ENCODE peak calls at places on chromosomes 2 and 18, in five cellular contexts. B is K562, E is HepG2, S is SK-N-SH, G is GM12878. J is an unnamed sample.

GRCh38 chr2:176682278-176682677 is 413.0 kb downstream of the MTX2 start:
- DNase-seq in E (no peak), G (no peak), B (no peak), S (no peak), J (no peak)

GRCh38 chr2:217890445-217890844 is 112.3 kb downstream of the TNS1 start:
- DNase-seq in S (peak; percentile 53), G (no peak), E (peak; percentile 42), B (peak; percentile 16), J (no peak)

GRCh38 chr2:144479138-144479537 is 40.8 kb downstream of the ZEB2 start:
- DNase-seq in E (no peak), G (no peak), B (no peak), S (no peak), J (no peak)

GRCh38 chr2:156818944-156819343 is 382.8 kb downstream of the GPD2 start:
- DNase-seq in B (no peak), G (no peak), S (no peak), E (no peak), J (no peak)

GRCh38 chr2:142874293-142874814 is 3.1 kb upstream of the KYNU start:
- DNase-seq in E (peak; percentile 88), G (no peak), S (no peak), B (no peak), J (no peak)

GRCh38 chr2:191013876-191014652 is at the start of gene STAT1:
- DNase-seq in B (peak; percentile 93), E (peak; percentile 89), G (peak; percentile 75), S (peak; percentile 99), J (peak; percentile 91)

GRCh38 chr2:211026109-211026508 is 469.7 kb downstream of the CPS1 start:
- DNase-seq in G (no peak), S (no peak), B (no peak), E (no peak), J (no peak)

GRCh38 chr2:109375656-109376055 is 238.1 kb downstream of the SEPTIN10 start:
- DNase-seq in S (no peak), E (no peak), G (no peak), B (no peak), J (no peak)

GRCh38 chr2:112482309-112483046 is 522 bp downstream of the TTL start:
- DNase-seq in S (peak; percentile 77), B (peak; percentile 48), E (peak; percentile 25), G (no peak), J (peak; percentile 44)

GRCh38 chr2:31812051-31812798 is 198.6 kb downstream of the MEMO1 start:
- DNase-seq in E (peak; percentile 93), S (no peak), B (peak; percentile 45), G (peak; percentile 68), J (no peak)

GRCh38 chr2:191170773-191171172 is 20.0 kb upstream of the STAT4 start:
- DNase-seq in S (no peak), B (no peak), G (no peak), E (no peak), J (no peak)

GRCh38 chr18:45874501-45875184 is 49.2 kb downstream of the SIGLEC15 start:
- DNase-seq in E (no peak), G (peak; percentile 92), S (no peak), B (no peak), J (no peak)

GRCh38 chr18:8701546-8702118 is 3.7 kb upstream of the MTCL1 start:
- DNase-seq in B (no peak), S (peak; percentile 34), G (no peak), E (peak; percentile 59), J (no peak)

GRCh38 chr2:134988994-134989605 is 58.1 kb downstream of the MAP3K19 start:
- DNase-seq in S (peak; percentile 42), G (no peak), B (peak; percentile 43), E (peak; percentile 33), J (peak; percentile 8)

GRCh38 chr2:46298272-46298521 is 990 bp downstream of the EPAS1 start:
- DNase-seq in G (no peak), E (no peak), S (no peak), B (no peak), J (no peak)

GRCh38 chr2:47223980-47224379 is 68.9 kb upstream of the STPG4 start:
- DNase-seq in S (no peak), E (no peak), G (no peak), B (no peak), J (no peak)

GRCh38 chr2:67159929-67160328 is 237.2 kb upstream of the ETAA1 start:
- DNase-seq in B (no peak), E (no peak), S (no peak), G (no peak), J (no peak)

GRCh38 chr2:234355052-234355720 is 141.7 kb downstream of the ARL4C start:
- DNase-seq in S (no peak), B (no peak), G (no peak), E (no peak), J (no peak)
- TF ChIP-seq GABPA in S (no peak), B (no peak), G (no peak), E (no peak), J (no peak)

GRCh38 chr2:25112113-25112512 is 56.3 kb downstream of the POMC start:
- DNase-seq in G (no peak), B (no peak), S (no peak), E (no peak), J (no peak)
- TF ChIP-seq GABPA in G (no peak), B (no peak), S (no peak), E (no peak), J (no peak)

GRCh38 chr2:150676747-150677382 is 189.4 kb upstream of the RND3 start:
- DNase-seq in G (no peak), S (no peak), E (no peak), B (no peak), J (no peak)

GRCh38 chr2:150679456-150680120 is 192.1 kb upstream of the RND3 start:
- DNase-seq in S (no peak), E (no peak), G (no peak), B (no peak), J (no peak)

GRCh38 chr2:150677561-150677960 is 190.1 kb upstream of the RND3 start:
- DNase-seq in S (no peak), B (no peak), G (no peak), E (no peak), J (no peak)

GRCh38 chr2:150686391-150686790 is 198.9 kb upstream of the RND3 start:
- DNase-seq in B (no peak), E (no peak), S (no peak), G (no peak), J (no peak)

GRCh38 chr2:150681120-150681796 is 193.8 kb upstream of the RND3 start:
- DNase-seq in G (no peak), S (no peak), E (no peak), B (no peak), J (peak; percentile 9)
- TF ChIP-seq GABPA in G (no peak), S (no peak), E (no peak), B (no peak), J (no peak)

DNA sequence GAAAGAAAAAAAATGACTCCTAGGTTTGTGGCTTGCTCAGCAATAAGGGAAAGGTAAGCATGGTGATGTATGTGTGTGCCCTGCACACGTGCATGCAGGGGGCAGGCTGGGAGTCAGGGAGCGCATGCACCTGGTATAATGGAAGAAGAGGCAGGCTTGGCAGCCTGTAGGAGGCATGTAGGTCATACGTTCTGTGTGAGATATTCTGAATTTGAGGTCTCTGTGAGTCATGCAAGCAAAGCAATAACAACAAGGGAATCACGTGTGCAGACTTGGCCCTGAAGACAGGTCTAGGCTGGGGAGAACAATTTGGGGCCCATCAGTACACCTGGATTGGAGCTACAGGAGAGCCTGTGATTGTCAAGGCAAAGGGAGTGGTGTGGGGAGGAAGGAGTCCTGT is 94.5 kb upstream of the TTC39C start:
- DNase-seq in G (no peak), B (no peak), S (no peak), E (no peak), J (no peak)
- TF ChIP-seq GABPA in G (no peak), B (no peak), S (no peak), E (no peak), J (no peak)

GRCh38 chr2:165015052-165015642 is 59.8 kb upstream of the SLC38A11 start:
- DNase-seq in G (no peak), E (peak; percentile 68), S (peak; percentile 70), B (peak; percentile 54), J (peak; percentile 29)

GRCh38 chr2:165022781-165023180 is 67.5 kb upstream of the SLC38A11 start:
- DNase-seq in S (no peak), E (no peak), B (no peak), G (no peak), J (no peak)

GRCh38 chr2:165013944-165014619 is 58.8 kb upstream of the SLC38A11 start:
- DNase-seq in E (no peak), B (no peak), S (no peak), G (no peak), J (no peak)

GRCh38 chr2:165016772-165017411 is 61.6 kb upstream of the SLC38A11 start:
- DNase-seq in S (peak; percentile 62), E (peak; percentile 48), B (no peak), G (no peak), J (peak; percentile 4)

DNA sequence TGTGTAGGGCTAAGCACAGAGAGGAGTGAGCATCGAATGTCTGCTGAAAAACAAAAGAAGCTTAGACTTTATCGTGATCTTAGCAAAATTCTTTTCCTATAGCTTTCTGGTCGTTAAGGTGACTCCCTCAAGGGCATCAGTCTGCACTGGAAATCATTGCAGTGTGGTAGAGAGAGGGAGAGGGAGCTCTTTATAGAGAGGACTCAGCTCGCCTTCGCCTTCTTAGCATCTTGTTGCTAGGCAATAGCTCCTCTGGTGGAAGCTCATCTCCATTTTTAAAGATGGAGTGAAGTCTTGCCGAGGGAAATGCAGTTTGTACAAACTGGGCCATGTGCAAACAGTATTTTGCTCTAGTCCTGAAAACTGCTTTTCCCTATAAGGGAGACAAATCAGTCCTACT is 62.9 kb upstream of the SLC38A11 start:
- DNase-seq in E (no peak), B (no peak), S (peak; percentile 12), G (no peak), J (no peak)
- TF ChIP-seq GABPA in E (no peak), B (no peak), S (no peak), G (no peak), J (no peak)

GRCh38 chr2:136328396-136328795 is 210.4 kb upstream of the CXCR4 start:
- DNase-seq in S (no peak), G (no peak), B (no peak), E (no peak), J (no peak)
- TF ChIP-seq GABPA in S (no peak), G (no peak), B (no peak), E (no peak), J (no peak)

DNA sequence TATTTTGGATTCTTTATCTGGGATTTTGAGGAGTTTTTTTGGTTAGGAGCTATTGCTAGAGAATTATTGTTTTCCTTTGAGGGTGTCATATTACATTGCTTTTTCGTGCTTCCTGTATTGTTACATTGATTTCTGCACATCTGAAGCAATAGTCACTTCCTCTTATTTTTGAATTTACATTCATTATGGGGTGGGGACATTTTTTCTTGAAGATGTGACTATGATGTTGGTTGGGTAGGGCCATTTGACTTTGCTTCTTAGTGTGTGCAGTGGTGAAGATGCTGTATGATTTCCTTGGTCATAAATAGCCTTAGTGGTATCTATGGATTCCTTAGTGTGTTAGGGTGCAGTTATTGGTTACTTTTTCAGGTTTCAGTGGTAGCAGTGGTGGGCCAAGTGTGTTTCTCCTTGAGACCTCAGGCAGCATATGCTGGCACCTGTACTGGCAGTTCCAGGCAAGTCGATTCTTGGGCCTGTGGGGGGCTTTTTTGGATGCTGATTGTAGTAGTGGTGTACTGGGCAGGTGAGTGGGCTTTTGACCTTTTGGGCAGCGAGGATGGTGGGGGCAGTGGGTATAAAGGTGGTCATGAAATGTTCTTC is 61.8 kb downstream of the ARHGAP25 start:
- DNase-seq in G (no peak), B (no peak), E (no peak), S (no peak), J (peak; percentile 72)
- TF ChIP-seq GABPA in G (no peak), B (no peak), E (no peak), S (no peak), J (peak; percentile 30)

J was measured in HL-60.